ENCODE peak calls at places on chromosomes 2 and 18, in six cellular contexts. C is AG04449, R is fibroblast of mammary gland, G is CD14-positive monocyte, K is PC-3, E is suprapubic skin. N is an unnamed sample.
A peak's percentile ranks its signal among the peaks of the same experiment; 100 is the strongest.

GRCh38 chr2:96287273-96287856 is 18.0 kb downstream of the SNRNP200 start:
- DNase-seq in C (no peak), R (no peak), G (peak; percentile 38), K (no peak), E (no peak), N (no peak)

GRCh38 chr2:224395646-224396390 is 6.1 kb downstream of the FAM124B start:
- DNase-seq in C (no peak), R (no peak), G (no peak), K (peak; percentile 6), E (no peak), N (no peak)

GRCh38 chr2:199985625-199986207 is 30.3 kb downstream of the MAIP1 start:
- DNase-seq in C (no peak), R (peak; percentile 85), G (no peak), K (peak; percentile 86), E (no peak), N (no peak)

GRCh38 chr2:219567131-219567530 is 4.2 kb downstream of the OBSL1 start:
- DNase-seq in C (no peak), R (no peak), G (no peak), K (no peak), E (no peak), N (no peak)

GRCh38 chr2:9914384-9915065 is 37.0 kb upstream of the GRHL1 start:
- DNase-seq in C (no peak), R (peak; percentile 90), G (no peak), K (peak; percentile 92), E (no peak), N (no peak)

GRCh38 chr2:117976581-117976980 is 37.3 kb downstream of the CCDC93 start:
- DNase-seq in C (no peak), R (no peak), G (no peak), K (no peak), E (no peak), N (no peak)

GRCh38 chr2:237315170-237315880 is 98.6 kb downstream of the COL6A3 start:
- DNase-seq in C (peak; percentile 97), R (peak; percentile 93), G (no peak), K (no peak), E (peak; percentile 90), N (peak; percentile 90)

GRCh38 chr2:241948901-241949735 is 79.6 kb downstream of the RTP5 start:
- DNase-seq in C (no peak), R (no peak), G (no peak), K (no peak), E (peak; percentile 78), N (no peak)

GRCh38 chr2:157559890-157560289 is 68.8 kb downstream of the ACVR1C start:
- DNase-seq in C (no peak), R (no peak), G (no peak), K (no peak), E (no peak), N (no peak)

GRCh38 chr2:94871226-94872087 is at the start of gene TEKT4:
- DNase-seq in C (no peak), R (no peak), G (no peak), K (peak; percentile 55), E (peak; percentile 76), N (peak; percentile 92)

GRCh38 chr2:120751553-120751952 is 15.9 kb downstream of the GLI2 start:
- DNase-seq in C (no peak), R (no peak), G (no peak), K (no peak), E (no peak), N (no peak)

GRCh38 chr2:101199153-101199810 is 48.1 kb upstream of the TBC1D8 start:
- DNase-seq in C (no peak), R (peak; percentile 79), G (no peak), K (peak; percentile 43), E (no peak), N (no peak)

GRCh38 chr2:180847073-180847472 is 133.3 kb upstream of the UBE2E3 start:
- DNase-seq in C (no peak), R (no peak), G (no peak), K (no peak), E (no peak), N (no peak)

GRCh38 chr2:75516378-75517122 is 44.2 kb downstream of the EVA1A start:
- DNase-seq in C (no peak), R (peak; percentile 33), G (no peak), K (no peak), E (no peak), N (no peak)

GRCh38 chr2:71153585-71153984 is 23.2 kb downstream of the MPHOSPH10 start:
- DNase-seq in C (no peak), R (no peak), G (no peak), K (no peak), E (no peak), N (no peak)

GRCh38 chr2:71155846-71156245 is 25.4 kb downstream of the MPHOSPH10 start:
- DNase-seq in C (no peak), R (no peak), G (no peak), K (no peak), E (no peak), N (no peak)

GRCh38 chr2:71156531-71156930 is 26.1 kb downstream of the MPHOSPH10 start:
- DNase-seq in C (peak; percentile 9), R (peak; percentile 17), G (no peak), K (peak; percentile 41), E (no peak), N (no peak)

GRCh38 chr2:71154279-71154678 is 23.8 kb downstream of the MPHOSPH10 start:
- DNase-seq in C (no peak), R (no peak), G (no peak), K (no peak), E (no peak), N (no peak)

DNA sequence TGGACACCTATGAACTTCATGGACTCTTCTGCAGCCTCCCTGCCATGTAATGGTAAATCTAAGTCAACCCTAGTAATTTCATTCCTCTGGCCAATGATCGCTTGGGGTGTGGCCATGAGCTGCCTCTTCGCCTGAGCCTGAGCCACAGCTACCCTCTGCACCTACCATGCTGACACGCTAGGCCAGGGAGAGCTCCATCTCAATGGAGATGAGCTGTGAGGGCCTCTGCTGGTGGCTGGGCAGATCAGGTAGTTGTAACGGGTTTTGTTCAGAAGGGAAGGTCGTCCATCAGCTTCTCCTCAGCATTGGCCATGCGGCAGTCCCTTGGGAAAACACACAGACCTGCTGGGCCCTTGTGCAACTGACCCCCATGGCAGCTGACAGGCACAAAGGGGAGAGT is 24.4 kb downstream of the MPHOSPH10 start:
- DNase-seq in C (no peak), R (no peak), G (no peak), K (peak; percentile 60), E (no peak), N (no peak)
- TF ChIP-seq CTCF in C (peak; percentile 5), R (peak; percentile 15), G (no peak), K (peak; percentile 59), E (no peak), N (no peak)

GRCh38 chr18:49861659-49862058 is 48.3 kb upstream of the ACAA2 start:
- DNase-seq in C (no peak), R (peak; percentile 8), G (no peak), K (peak; percentile 15), E (no peak), N (no peak)
- TF ChIP-seq CTCF in C (peak; percentile 6), R (peak; percentile 37), G (peak; percentile 38), K (peak; percentile 45), E (no peak), N (peak; percentile 82)

DNA sequence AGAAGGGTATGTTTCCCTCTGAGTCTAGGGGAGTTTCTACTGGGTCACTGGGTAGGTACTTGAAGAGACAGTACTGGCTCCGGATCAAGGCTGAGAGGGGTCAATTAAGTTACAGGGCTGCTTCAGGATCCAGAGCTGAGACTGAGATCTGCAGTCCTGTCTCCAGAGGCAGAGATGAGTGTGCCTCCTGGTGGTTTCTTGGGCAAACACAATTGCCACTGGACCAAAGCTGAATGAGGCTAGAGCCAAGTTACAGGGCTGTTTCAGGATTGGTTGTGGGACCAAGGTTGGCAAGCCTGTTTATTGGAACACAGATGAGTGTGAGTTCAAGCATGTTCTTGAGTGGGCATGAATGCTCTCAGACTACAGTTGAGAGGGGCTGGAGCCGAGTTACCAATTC is 157.9 kb downstream of the ADCYAP1 start:
- DNase-seq in C (no peak), R (peak; percentile 19), G (no peak), K (no peak), E (no peak), N (no peak)
- TF ChIP-seq CTCF in C (no peak), R (peak; percentile 36), G (no peak), K (peak; percentile 29), E (no peak), N (peak; percentile 28)

DNA sequence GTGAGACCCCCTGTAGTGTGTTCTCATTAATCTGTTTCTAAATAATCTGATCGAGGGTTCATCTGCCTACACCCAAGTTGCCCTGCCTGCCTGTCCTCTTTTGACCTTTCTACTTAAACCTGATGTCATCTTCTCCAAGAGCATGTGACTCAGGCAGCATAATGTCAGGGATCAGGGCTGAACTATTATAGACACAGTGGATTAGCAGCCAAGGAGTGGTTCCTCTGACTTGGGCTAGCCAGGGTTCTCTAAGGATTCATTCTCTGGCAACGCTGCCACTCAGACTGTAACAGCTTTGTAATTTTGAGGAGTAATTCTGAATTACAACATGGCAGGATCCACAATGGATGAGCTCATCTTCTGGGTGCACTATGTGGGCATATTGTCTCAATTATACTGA is 124.0 kb downstream of the MDH1 start:
- DNase-seq in C (no peak), R (peak; percentile 93), G (no peak), K (no peak), E (no peak), N (no peak)
- TF ChIP-seq CTCF in C (no peak), R (no peak), G (no peak), K (no peak), E (no peak), N (no peak)

DNA sequence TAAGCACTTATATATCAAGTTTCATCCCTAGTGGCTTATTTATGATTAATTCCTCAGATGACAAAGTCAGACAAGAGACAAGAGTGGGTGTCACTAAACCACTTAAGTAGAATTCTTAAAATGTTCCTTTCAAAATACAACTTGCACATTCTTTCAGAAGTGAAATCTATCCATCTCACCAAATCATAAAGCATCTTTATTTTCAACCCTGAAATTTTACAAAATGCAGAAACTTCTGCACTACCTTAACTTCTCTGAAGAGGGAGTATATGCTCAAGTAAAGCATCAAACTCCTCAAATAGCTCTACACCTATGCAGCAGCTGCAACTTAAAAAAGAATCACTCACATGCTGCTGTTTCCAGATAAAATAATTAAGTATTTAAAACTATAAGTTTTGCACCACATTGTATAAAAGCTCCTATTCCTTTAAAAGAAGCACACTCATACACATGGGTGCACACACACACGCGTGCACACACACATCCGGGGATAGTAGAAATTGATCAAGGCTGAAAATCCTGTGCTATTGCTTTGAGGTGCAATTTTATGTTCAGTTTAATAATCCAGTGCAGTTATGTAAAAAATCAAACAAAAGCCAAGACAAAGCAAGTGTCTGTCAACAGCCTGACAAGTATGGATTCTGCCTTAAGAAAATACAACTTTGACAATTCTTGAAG is 244.5 kb downstream of the TCF4 start:
- DNase-seq in C (no peak), R (peak; percentile 56), G (no peak), K (peak; percentile 46), E (no peak), N (no peak)
- TF ChIP-seq CTCF in C (peak; percentile 26), R (peak; percentile 76), G (peak; percentile 66), K (peak; percentile 69), E (peak; percentile 20), N (peak; percentile 93)

DNA sequence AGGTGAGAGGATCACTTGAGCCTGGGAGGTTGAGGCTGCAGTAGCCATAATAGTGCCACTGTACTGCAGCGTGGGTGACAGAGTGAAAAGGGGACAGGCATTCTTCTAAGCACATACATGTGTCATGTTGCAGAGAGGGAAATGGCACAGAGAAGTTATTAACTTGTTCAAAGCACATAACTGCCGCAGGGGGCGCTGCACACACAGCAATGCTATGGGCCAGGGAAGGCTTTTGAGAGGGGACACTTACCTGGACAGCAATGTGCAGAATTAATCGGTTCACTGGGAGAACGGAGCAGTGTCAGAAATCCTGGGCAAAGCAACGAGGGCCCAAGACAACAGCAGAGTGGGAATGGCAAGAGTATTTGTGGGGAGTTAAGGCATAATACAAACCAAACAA is 2.4 kb downstream of the SCYGR8 start:
- DNase-seq in C (no peak), R (peak; percentile 12), G (no peak), K (peak; percentile 37), E (no peak), N (no peak)
- TF ChIP-seq CTCF in C (peak; percentile 11), R (peak; percentile 40), G (peak; percentile 13), K (peak; percentile 66), E (no peak), N (peak; percentile 64)

GRCh38 chr2:18986046-18986445 is 372.4 kb downstream of the OSR1 start:
- DNase-seq in C (no peak), R (no peak), G (no peak), K (no peak), E (no peak), N (no peak)
- TF ChIP-seq CTCF in C (no peak), R (no peak), G (no peak), K (no peak), E (no peak), N (no peak)